ENCODE peak calls at places on chromosomes 5 and 9, in six cellular contexts. B, P, T, V, E and N are unnamed samples.

GRCh38 chr9:80352967-80353366 is 781.2 kb downstream of the TLE4 start:
- DNase-seq in B (no peak), P (no peak), T (no peak), V (no peak), E (no peak), N (no peak)

GRCh38 chr5:25489834-25490538 is 845.2 kb upstream of the CDH10 start:
- DNase-seq in B (no peak), P (no peak), T (no peak), V (no peak), E (no peak), N (no peak)

GRCh38 chr5:180464603-180464970 is 29.6 kb upstream of the CNOT6 start:
- DNase-seq in B (no peak), P (no peak), T (no peak), V (no peak), E (no peak), N (no peak)

GRCh38 chr5:137743031-137743640 is 7.2 kb upstream of the KLHL3 start:
- DNase-seq in B (no peak), P (no peak), T (no peak), V (peak; percentile 35), E (peak; percentile 54), N (peak; percentile 65)

GRCh38 chr5:126269511-126269910 is 153.7 kb upstream of the GRAMD2B start:
- DNase-seq in B (no peak), P (no peak), T (no peak), V (no peak), E (no peak), N (no peak)

GRCh38 chr9:127180457-127181314 is 58.3 kb upstream of the ANGPTL2 start:
- DNase-seq in B (no peak), P (no peak), T (no peak), V (no peak), E (peak; percentile 14), N (no peak)

GRCh38 chr5:169668732-169669131 is 31.7 kb downstream of the DOCK2 start:
- DNase-seq in B (no peak), P (no peak), T (no peak), V (no peak), E (no peak), N (no peak)

GRCh38 chr9:2741441-2742158 is 24.3 kb downstream of the KCNV2 start:
- DNase-seq in B (no peak), P (no peak), T (no peak), V (no peak), E (no peak), N (no peak)

GRCh38 chr5:10702911-10703491 is 58.0 kb downstream of the DAP start:
- DNase-seq in B (no peak), P (no peak), T (no peak), V (peak; percentile 83), E (no peak), N (no peak)

GRCh38 chr9:137724818-137725240 is 106.0 kb downstream of the EHMT1 start:
- DNase-seq in B (no peak), P (no peak), T (no peak), V (no peak), E (no peak), N (no peak)
- TF ChIP-seq POLR2A in B (no peak), P (no peak), T (no peak), V (no peak), E (no peak), N (no peak)

DNA sequence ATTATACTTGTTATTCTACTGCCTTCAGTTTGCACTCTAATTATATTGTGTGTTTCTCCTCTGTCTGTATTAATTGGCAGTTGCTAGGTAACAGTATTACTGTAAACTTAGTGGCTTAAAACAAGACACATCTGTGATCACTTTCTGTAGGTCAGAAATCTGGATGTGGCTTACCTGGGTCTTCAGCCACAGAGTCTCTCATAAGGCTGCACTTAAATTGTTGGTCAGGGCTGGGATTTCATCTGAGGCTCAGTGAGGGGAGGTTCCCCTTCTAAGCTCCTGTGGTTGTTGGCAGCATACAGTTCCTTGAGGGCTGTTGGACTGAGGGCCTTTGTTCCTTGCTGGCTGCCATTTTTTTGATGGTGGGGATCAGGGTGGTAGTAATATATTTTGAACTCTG is 68.8 kb downstream of the SLC44A1 start:
- DNase-seq in B (no peak), P (no peak), T (no peak), V (no peak), E (no peak), N (no peak)
- H3K27ac ChIP-seq in B (no peak overlapping the region), P (no peak overlapping the region), T (no peak overlapping the region), V (no peak overlapping the region), E (no peak overlapping the region), N (no peak overlapping the region)

DNA sequence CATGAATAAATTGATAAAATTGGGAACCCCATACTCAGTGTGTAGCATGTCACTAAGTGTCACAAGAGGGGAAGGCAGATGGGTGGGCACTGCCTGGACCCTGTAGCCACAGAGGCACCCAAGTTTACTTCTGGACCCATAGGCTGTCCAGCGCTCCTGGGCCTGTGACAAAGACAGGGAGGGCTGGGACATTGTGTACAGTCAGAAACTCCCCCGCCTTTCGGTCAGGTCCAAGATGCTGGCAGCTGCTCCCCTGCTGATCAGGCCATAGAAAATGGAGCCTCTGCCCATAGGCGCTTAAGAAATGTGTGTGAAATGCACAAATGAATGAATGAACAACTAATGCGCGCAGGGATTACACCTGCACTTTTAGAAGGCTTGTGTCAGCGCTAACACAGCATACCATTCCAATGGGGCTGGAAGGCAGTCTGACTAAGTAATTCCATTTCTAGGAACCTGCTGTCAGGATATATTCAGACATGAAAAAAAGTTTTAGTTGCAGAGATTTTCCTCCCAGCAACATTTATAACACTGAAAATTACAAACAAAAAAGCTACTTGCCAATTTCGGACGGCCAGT is 16.3 kb downstream of the PTPN3 start:
- DNase-seq in B (no peak), P (no peak), T (peak; percentile 50), V (no peak), E (no peak), N (no peak)
- TF ChIP-seq CTCF in B (no peak), P (no peak), T (no peak), V (no peak), E (no peak), N (no peak)

GRCh38 chr9:81390802-81391456 is 298.4 kb downstream of the TLE1 start:
- DNase-seq in B (no peak), P (no peak), T (no peak), V (no peak), E (no peak), N (no peak)

GRCh38 chr9:81387360-81387759 is 302.0 kb downstream of the TLE1 start:
- DNase-seq in B (no peak), P (no peak), T (no peak), V (no peak), E (no peak), N (no peak)

GRCh38 chr9:81388831-81389230 is 300.5 kb downstream of the TLE1 start:
- DNase-seq in B (no peak), P (no peak), T (no peak), V (no peak), E (no peak), N (no peak)

GRCh38 chr9:81391457-81391825 is 297.9 kb downstream of the TLE1 start:
- DNase-seq in B (no peak), P (no peak), T (no peak), V (no peak), E (no peak), N (no peak)

GRCh38 chr9:81389569-81389993 is 299.8 kb downstream of the TLE1 start:
- DNase-seq in B (no peak), P (no peak), T (no peak), V (no peak), E (no peak), N (peak; percentile 44)
- TF ChIP-seq POLR2A in B (no peak), P (no peak), T (no peak), V (no peak), E (no peak), N (no peak)

GRCh38 chr5:74974451-74975089 is 77.8 kb downstream of the GCNT4 start:
- DNase-seq in B (no peak), P (no peak), T (no peak), V (no peak), E (no peak), N (no peak)
- H3K27ac ChIP-seq in B (no peak overlapping the region), P (no peak overlapping the region), T (no peak overlapping the region), V (no peak overlapping the region), E (no peak overlapping the region), N (no peak overlapping the region)

GRCh38 chr5:78367318-78367991 is 7.0 kb downstream of the SCAMP1 start:
- DNase-seq in B (no peak), P (no peak), T (no peak), V (no peak), E (no peak), N (no peak)

GRCh38 chr5:78361226-78361993 is 993 bp downstream of the SCAMP1 start:
- DNase-seq in B (peak; percentile 24), P (no peak), T (peak; percentile 12), V (peak; percentile 28), E (peak; percentile 59), N (no peak)

GRCh38 chr5:78360674-78361225 is 333 bp downstream of the SCAMP1 start:
- DNase-seq in B (peak; percentile 73), P (peak; percentile 14), T (peak; percentile 14), V (peak; percentile 68), E (peak; percentile 58), N (no peak)

GRCh38 chr5:78362220-78362619 is 1.8 kb downstream of the SCAMP1 start:
- DNase-seq in B (no peak), P (no peak), T (no peak), V (no peak), E (no peak), N (no peak)

DNA sequence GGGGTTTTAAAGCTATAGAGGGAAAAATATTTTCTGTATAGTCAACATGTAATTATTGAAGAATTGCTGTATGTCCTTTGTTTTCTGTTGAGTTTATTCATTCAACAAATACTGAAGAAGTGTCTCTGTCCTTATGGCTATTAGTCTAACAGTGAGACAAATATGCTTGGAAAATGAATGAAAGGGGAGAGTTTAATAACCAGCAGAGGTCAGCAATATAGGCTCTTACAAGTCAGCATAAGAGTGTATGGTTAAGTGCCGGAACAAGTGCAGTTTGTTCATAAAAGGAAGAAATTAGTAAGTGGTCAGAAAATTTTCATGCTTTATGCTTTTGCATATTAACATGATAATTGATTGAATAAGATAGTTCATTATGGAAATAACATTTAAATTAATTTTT is 3.6 kb downstream of the SCAMP1 start:
- DNase-seq in B (no peak), P (no peak), T (no peak), V (no peak), E (no peak), N (no peak)
- TF ChIP-seq CTCF in B (no peak), P (no peak), T (no peak), V (no peak), E (no peak), N (no peak)

DNA sequence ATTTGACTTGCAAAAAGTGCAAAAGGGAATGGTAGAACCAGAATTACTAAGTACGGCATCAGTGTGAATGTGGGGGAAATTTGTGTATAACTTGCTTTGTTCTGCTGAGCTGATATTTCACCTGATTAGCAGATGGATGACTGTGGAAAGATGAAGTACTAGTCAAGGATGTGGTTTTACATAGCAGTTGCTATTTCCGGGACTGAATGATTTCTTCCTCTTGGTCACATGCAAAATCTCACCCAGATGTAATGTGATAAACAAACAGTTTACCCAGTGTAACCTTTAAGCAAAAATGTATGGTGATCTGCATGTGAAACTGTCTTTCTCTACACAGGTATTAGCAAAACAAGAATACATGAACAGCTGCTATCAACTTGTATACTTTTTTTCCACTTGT is 46.1 kb downstream of the DCP2 start:
- DNase-seq in B (no peak), P (no peak), T (no peak), V (no peak), E (no peak), N (no peak)
- TF ChIP-seq POLR2A in B (no peak), P (no peak), T (no peak), V (no peak), E (no peak), N (no peak)

GRCh38 chr5:32831630-32832029 is 120.5 kb downstream of the NPR3 start:
- DNase-seq in B (no peak), P (no peak), T (no peak), V (no peak), E (no peak), N (no peak)
- H3K27ac ChIP-seq in B (no peak overlapping the region), P (no peak overlapping the region), T (no peak overlapping the region), V (no peak overlapping the region), E (no peak overlapping the region), N (no peak overlapping the region)

GRCh38 chr5:132281856-132282614 is 12.2 kb upstream of the SLC22A4 start:
- DNase-seq in B (no peak), P (no peak), T (no peak), V (peak; percentile 13), E (no peak), N (no peak)
- TF ChIP-seq CTCF in B (no peak), P (no peak), T (no peak), V (no peak), E (no peak), N (no peak)